ENCODE peak calls at places on chromosomes 13 and 19, in four cellular contexts. R is A549, O is GM12878, D is HepG2. S is an unnamed sample.

GRCh38 chr19:58558066-58558622 is at the start of gene UBE2M:
- DNase-seq in R (peak), O (no peak), D (no peak), S (no peak)

GRCh38 chr19:18675779-18676178 is 7.7 kb upstream of the CRTC1 start:
- DNase-seq in R (no peak), O (no peak), D (no peak), S (no peak)

GRCh38 chr13:103325675-103326074 is 259.5 kb upstream of the SLC10A2 start:
- DNase-seq in R (no peak), O (no peak), D (no peak), S (no peak)

GRCh38 chr13:59358014-59358413 is 805.7 kb downstream of the DIAPH3 start:
- DNase-seq in R (no peak), O (no peak), D (no peak), S (no peak)

GRCh38 chr19:45601115-45601514 is 897 bp downstream of the GPR4 start:
- DNase-seq in R (no peak), O (no peak), D (no peak), S (no peak)

GRCh38 chr19:51976852-51977251 is 9.8 kb downstream of the ZNF350 start:
- DNase-seq in R (no peak), O (no peak), D (no peak), S (no peak)

GRCh38 chr13:30685320-30685859 is 50.0 kb upstream of the ALOX5AP start:
- DNase-seq in R (no peak), O (no peak), D (no peak), S (no peak)

GRCh38 chr13:23567792-23568480 is 2.3 kb upstream of the TNFRSF19 start:
- DNase-seq in R (no peak), O (no peak), D (peak), S (no peak)

GRCh38 chr13:45219938-45220375 is 19.1 kb upstream of the KCTD4 start:
- DNase-seq in R (peak), O (no peak), D (no peak), S (no peak)

GRCh38 chr19:35135389-35135909 is 590 bp upstream of the LGI4 start:
- DNase-seq in R (peak), O (no peak), D (peak), S (peak)

GRCh38 chr19:35908010-35908441 is at the start of gene TYROBP:
- DNase-seq in R (no peak), O (no peak), D (no peak), S (no peak)

GRCh38 chr19:38417544-38418506 is 8.2 kb downstream of the RASGRP4 start:
- DNase-seq in R (peak), O (no peak), D (no peak), S (no peak)

GRCh38 chr13:49044008-49044407 is 68.3 kb downstream of the FNDC3A start:
- DNase-seq in R (no peak), O (no peak), D (no peak), S (no peak)

GRCh38 chr19:38713227-38713649 is 31.0 kb downstream of the CAPN12 start:
- DNase-seq in R (no peak), O (no peak), D (no peak), S (no peak)

GRCh38 chr13:93624371-93624777 is 397.8 kb downstream of the GPC6 start:
- DNase-seq in R (no peak), O (no peak), D (no peak), S (no peak)

GRCh38 chr19:49328741-49329140 is 3.8 kb upstream of the SLC6A16 start:
- DNase-seq in R (no peak), O (no peak), D (no peak), S (no peak)

GRCh38 chr19:17347361-17347760 is 10.0 kb downstream of the GTPBP3 start:
- DNase-seq in R (no peak), O (no peak), D (no peak), S (no peak)

GRCh38 chr13:25324100-25324499 is 22.7 kb downstream of the NUP58 start:
- DNase-seq in R (no peak), O (no peak), D (no peak), S (no peak)

GRCh38 chr13:61362522-61362921 is 53.1 kb downstream of the PCDH20 start:
- DNase-seq in R (no peak), O (no peak), D (no peak), S (no peak)

GRCh38 chr13:92802776-92803175 is 423.8 kb upstream of the GPC6 start:
- DNase-seq in R (no peak), O (no peak), D (no peak), S (no peak)

GRCh38 chr19:6064016-6064702 is 46.1 kb downstream of the RFX2 start:
- DNase-seq in R (peak), O (no peak), D (no peak), S (no peak)
- TF ChIP-seq PBX3 in R (no peak), O (no peak), D (no peak), S (peak)

GRCh38 chr13:113272791-113273190 is 24.2 kb upstream of the LAMP1 start:
- DNase-seq in R (no peak), O (no peak), D (no peak), S (no peak)

GRCh38 chr13:113275387-113275786 is 21.7 kb upstream of the LAMP1 start:
- DNase-seq in R (peak), O (no peak), D (peak), S (peak)

DNA sequence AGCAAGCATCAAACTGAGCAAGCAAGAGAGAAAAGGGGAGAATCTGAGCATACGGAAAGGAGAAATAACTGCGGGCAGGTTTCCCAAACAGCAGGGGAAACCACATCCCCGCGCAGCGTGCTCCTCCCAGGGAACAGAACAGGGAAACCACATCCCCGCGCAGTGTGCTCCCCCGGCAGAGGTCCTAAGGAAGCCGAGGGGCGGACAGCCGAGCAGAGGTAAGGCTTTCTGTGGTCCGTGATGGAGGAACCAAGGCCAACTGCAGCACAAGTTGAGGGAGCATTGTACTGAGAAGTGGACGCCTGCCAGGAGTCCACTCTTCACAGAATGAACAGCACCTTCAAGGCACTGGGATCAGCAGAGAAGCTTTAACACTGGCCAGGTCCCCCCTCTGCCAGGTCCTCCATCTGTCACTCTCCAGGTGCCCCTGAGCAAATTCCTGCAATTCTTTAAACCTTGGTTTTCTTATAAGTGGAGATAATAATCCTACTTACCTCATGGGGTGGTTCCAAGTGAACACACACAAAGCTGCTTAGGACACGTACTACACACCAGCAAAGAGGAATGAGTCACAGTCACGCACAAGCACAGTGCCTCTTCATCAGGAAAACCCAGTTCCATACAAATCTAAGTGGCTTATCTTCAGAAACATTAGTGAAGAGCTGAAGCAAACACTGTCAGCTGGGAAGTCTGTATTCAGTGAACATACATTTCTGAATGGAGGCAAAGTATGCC is 23.0 kb upstream of the LAMP1 start:
- DNase-seq in R (no peak), O (no peak), D (no peak), S (no peak)
- TF ChIP-seq PBX3 in R (no peak), O (no peak), D (no peak), S (no peak)

GRCh38 chr19:54108496-54108895 is 5.8 kb downstream of the NDUFA3 start:
- DNase-seq in R (no peak), O (no peak), D (no peak), S (no peak)

GRCh38 chr19:54115071-54116063 is at the start of the genes PRPF31 and TFPT:
- DNase-seq in R (peak), O (peak), D (peak), S (peak)

GRCh38 chr19:54109651-54110050 is 5.8 kb downstream of the TFPT start:
- DNase-seq in R (no peak), O (no peak), D (no peak), S (no peak)

DNA sequence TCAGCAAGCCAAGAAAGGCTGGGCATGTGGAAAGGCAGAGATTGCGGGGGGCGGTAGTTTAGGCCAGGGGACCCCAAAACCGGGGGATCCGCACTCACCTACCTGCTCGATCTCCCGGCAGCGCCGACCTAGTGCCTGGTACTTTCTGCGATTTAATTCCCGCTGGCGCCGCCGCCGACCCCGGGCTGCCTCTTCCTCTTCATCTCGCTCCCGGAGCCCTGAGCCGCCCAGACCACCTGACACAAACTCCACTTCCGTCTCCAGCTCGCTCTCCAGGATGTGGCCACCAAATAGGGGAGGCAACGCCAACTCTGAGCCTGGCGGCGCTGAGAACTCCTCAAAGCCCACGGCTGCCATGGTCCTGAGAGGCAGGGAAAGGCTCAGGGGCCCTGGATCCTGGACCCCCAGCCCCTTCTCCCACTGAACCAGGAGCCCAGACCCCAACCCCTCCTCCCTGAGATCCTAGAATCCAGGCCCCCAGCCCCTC is 1.1 kb downstream of the TFPT start:
- DNase-seq in R (no peak), O (no peak), D (no peak), S (peak)
- TF ChIP-seq PBX3 in R (no peak), O (no peak), D (no peak), S (no peak)

DNA sequence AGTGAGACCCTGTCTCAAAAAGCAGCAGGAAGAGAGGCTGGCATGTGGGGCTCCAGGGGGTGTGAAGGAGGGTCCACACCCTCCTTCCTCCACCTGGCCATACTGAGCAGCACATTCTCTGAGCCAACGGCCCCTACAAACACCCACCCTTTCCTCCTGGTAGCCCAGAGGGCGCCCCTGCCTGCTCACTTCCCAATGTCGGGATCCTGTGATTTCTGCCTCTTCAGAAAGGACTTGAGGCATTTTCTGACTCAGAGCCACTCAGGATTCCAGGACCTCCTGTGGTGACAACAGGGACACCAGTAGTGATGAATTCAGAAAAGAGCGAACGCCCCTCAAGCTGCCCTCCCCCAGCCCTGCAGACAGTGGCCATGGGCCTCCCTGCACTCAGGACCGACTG is 36.9 kb upstream of the LDLR start:
- DNase-seq in R (no peak), O (no peak), D (no peak), S (no peak)
- TF ChIP-seq PBX3 in R (no peak), O (no peak), D (no peak), S (no peak)

GRCh38 chr19:3775374-3775711 is 3.3 kb upstream of the RAX2 start:
- DNase-seq in R (no peak), O (no peak), D (no peak), S (no peak)

GRCh38 chr19:3775831-3776230 is 3.8 kb upstream of the RAX2 start:
- DNase-seq in R (no peak), O (no peak), D (no peak), S (no peak)

GRCh38 chr19:3771906-3772450 is at the start of gene RAX2:
- DNase-seq in R (no peak), O (no peak), D (no peak), S (peak)

GRCh38 chr19:3774621-3775373 is 2.8 kb upstream of the RAX2 start:
- DNase-seq in R (no peak), O (no peak), D (no peak), S (no peak)

DNA sequence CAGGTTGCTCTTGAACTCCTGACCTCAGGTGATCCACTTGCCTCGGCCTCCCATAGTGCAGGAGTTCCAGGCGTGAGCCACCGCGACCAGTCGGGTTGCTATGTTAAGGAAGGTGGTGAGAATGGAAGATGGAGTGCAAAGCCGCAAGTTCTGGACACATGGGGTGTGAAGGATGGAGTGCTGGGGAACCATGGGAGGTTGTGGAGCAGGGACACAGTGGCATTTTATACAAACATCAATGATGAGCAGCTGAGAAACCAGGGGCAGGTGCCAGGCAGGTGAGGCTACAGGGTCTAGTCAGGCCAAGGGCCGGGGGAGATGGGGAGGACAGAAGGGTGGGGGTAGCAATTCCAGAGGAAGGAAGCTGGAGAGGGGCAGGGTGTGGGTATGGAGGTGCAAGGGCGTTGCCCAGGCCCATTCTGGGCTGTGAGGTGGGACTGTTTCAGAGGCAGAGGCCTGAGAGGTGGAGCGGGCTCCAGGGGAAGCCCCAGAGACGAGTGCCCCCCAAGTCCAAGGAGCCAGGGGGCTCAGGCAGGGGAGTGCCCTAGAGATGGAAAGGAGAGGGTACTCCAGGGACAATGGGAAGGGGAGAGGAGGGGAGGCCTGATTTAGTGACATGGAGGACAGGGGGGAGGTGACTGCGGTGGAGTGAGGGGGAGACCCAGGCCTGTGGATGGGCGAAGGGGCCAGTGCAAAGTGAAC is 1.9 kb upstream of the RAX2 start:
- DNase-seq in R (no peak), O (no peak), D (no peak), S (no peak)
- TF ChIP-seq PBX3 in R (no peak), O (no peak), D (no peak), S (no peak)

GRCh38 chr13:28099396-28100148 is 804 bp downstream of the FLT3 start:
- DNase-seq in R (no peak), O (no peak), D (no peak), S (no peak)

GRCh38 chr13:28097503-28097902 is 2.9 kb downstream of the FLT3 start:
- DNase-seq in R (no peak), O (no peak), D (no peak), S (no peak)

DNA sequence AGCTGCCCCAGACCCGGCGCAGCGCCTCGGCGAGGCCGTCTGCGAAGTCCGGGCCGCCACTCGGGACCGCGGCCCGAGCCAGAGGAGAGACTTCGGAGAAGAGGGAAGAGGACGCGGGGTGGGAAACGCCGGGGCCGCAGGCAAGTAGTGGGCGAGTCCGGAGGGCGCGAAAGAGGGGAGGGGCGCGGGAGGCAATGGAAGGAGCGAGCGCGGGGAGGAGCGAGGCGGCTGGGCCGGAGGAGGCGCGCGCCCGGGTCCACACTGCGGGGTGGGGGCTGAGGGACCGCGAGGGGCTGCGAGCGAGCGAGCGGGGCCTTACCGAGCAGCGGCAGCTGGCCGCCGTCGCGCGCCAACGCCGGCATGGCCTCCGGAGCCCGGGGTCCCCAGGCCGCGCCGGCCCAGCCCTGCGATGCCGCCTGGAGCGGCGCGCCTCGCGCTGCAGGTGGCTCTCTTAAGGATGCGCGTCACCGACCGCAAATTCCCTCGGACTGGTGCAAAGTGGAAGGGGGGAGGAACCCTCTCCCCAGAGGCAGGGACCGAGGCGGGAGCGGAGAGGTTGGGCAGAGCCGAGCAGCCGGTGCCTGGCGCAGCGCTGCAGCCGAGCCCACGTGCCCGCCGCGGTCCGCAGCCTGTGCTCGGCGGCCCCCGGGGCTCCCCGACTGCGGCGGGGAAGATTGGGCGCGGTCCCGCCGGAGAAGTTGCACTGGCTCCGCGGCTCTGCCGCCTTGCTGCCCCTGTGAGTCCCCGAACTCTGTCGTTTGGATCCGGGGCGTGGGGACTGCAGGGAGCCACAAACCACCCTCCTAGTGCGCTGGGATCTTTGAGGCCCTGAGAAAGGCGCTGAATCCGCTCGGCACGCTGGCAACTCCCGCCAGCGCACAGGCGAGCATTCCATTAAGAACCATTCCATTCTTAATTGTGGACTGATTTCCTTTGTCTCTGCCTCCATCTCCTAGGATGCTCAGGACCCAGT is at the start of gene FLT3:
- DNase-seq in R (peak), O (no peak), D (no peak), S (peak)
- TF ChIP-seq PBX3 in R (no peak), O (no peak), D (no peak), S (no peak)

GRCh38 chr13:77470986-77471385 is 64.5 kb upstream of the SCEL start:
- DNase-seq in R (no peak), O (no peak), D (no peak), S (no peak)

GRCh38 chr13:77460195-77460594 is 75.3 kb upstream of the SCEL start:
- DNase-seq in R (no peak), O (peak), D (no peak), S (no peak)

GRCh38 chr13:77466757-77467156 is 68.7 kb upstream of the SCEL start:
- DNase-seq in R (no peak), O (no peak), D (no peak), S (no peak)

DNA sequence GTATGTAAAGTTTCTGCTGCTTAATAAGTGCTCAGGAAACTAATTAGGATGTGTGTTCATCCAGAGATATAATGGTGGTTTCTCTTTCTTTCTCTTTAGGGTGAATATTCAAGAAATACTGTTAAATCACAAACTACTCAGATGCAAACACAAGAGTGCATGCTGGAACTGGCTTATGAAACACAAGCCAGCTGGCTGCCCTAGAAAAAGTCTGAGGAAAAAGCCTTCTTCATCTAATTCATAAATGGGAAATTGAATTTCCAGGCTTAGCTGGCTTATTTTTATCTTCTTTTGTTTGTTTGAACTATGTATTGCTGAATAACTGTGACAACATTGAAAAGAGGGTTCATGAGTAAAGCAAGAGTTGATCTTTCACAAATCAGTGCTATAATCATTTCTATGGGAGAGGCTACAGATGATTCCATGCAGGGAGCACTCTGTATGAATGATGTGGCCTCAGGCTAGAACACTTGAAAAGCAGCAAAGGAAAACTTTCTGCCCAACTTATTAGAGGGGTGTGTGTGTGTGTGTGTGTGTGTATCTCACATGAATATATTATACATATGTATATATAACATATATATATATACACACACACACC is 69.8 kb upstream of the SCEL start:
- DNase-seq in R (no peak), O (no peak), D (no peak), S (no peak)
- TF ChIP-seq PBX3 in R (no peak), O (no peak), D (no peak), S (no peak)

GRCh38 chr13:96020155-96020575 is 33.0 kb downstream of the UGGT2 start:
- DNase-seq in R (peak), O (peak), D (peak), S (peak)
- TF ChIP-seq PBX3 in R (no peak), O (no peak), D (no peak), S (no peak)

GRCh38 chr19:3968556-3969434 is 2.1 kb downstream of the DAPK3 start:
- DNase-seq in R (peak), O (no peak), D (peak), S (peak)
- TF ChIP-seq PBX3 in R (no peak), O (no peak), D (no peak), S (no peak)

GRCh38 chr13:27924529-27925141 is 4.8 kb downstream of the PDX1 start:
- DNase-seq in R (no peak), O (no peak), D (no peak), S (no peak)
- TF ChIP-seq PBX3 in R (no peak), O (no peak), D (no peak), S (no peak)